ENCODE peak calls at places on chromosome 13, in eight cellular contexts. One of them, this sample, is unnamed.

GRCh38 chr13:46039421-46040036 is 13.0 kb downstream of the ZC3H13 start:
- DNase-seq in CD8-positive, alpha-beta T cell: no peak
- DNase-seq in fibroblast of lung: peak; percentile 25
- DNase-seq in upper lobe of right lung: no peak
- DNase-seq in tibial nerve: no peak
- DNase-seq in heart right ventricle: no peak
- DNase-seq in lung: no peak
- DNase-seq in uterus: no peak
- DNase-seq in this sample: no peak

GRCh38 chr13:32650705-32651311 is 64.6 kb downstream of the PDS5B start:
- DNase-seq in upper lobe of right lung: no peak
- DNase-seq in uterus: peak; percentile 45
- DNase-seq in fibroblast of lung: peak; percentile 59
- DNase-seq in lung: peak; percentile 41
- DNase-seq in CD8-positive, alpha-beta T cell: peak; percentile 33
- DNase-seq in heart right ventricle: peak; percentile 53
- DNase-seq in tibial nerve: peak; percentile 19
- DNase-seq in this sample: peak; percentile 72

GRCh38 chr13:93867481-93867880 is 612.0 kb downstream of the DCT start:
- DNase-seq in fibroblast of lung: peak; percentile 76
- DNase-seq in heart right ventricle: no peak
- DNase-seq in lung: no peak
- DNase-seq in upper lobe of right lung: no peak
- DNase-seq in CD8-positive, alpha-beta T cell: no peak
- DNase-seq in tibial nerve: no peak
- DNase-seq in uterus: no peak
- DNase-seq in this sample: no peak

GRCh38 chr13:114241918-114242317 is 7.2 kb downstream of the CDC16 start:
- DNase-seq in uterus: no peak
- DNase-seq in lung: no peak
- DNase-seq in tibial nerve: no peak
- DNase-seq in heart right ventricle: no peak
- DNase-seq in upper lobe of right lung: no peak
- DNase-seq in fibroblast of lung: peak; percentile 15
- DNase-seq in CD8-positive, alpha-beta T cell: no peak
- DNase-seq in this sample: no peak

GRCh38 chr13:22176968-22177545 is 506.2 kb downstream of the FGF9 start:
- DNase-seq in uterus: no peak
- DNase-seq in upper lobe of right lung: no peak
- DNase-seq in heart right ventricle: no peak
- DNase-seq in tibial nerve: no peak
- DNase-seq in fibroblast of lung: no peak
- DNase-seq in CD8-positive, alpha-beta T cell: no peak
- DNase-seq in lung: no peak
- DNase-seq in this sample: no peak

GRCh38 chr13:28336193-28336657 is 158.7 kb downstream of the FLT1 start:
- DNase-seq in fibroblast of lung: peak; percentile 18
- DNase-seq in uterus: peak; percentile 37
- DNase-seq in CD8-positive, alpha-beta T cell: no peak
- DNase-seq in heart right ventricle: peak; percentile 40
- DNase-seq in upper lobe of right lung: no peak
- DNase-seq in tibial nerve: no peak
- DNase-seq in lung: no peak
- DNase-seq in this sample: no peak

GRCh38 chr13:35714588-35714987 is 238.1 kb upstream of the MAB21L1 start:
- DNase-seq in lung: no peak
- DNase-seq in fibroblast of lung: no peak
- DNase-seq in heart right ventricle: no peak
- DNase-seq in CD8-positive, alpha-beta T cell: no peak
- DNase-seq in tibial nerve: no peak
- DNase-seq in upper lobe of right lung: no peak
- DNase-seq in uterus: no peak
- DNase-seq in this sample: no peak

GRCh38 chr13:81540777-81541176 is 1199.9 kb upstream of the SPRY2 start:
- DNase-seq in upper lobe of right lung: no peak
- DNase-seq in tibial nerve: no peak
- DNase-seq in CD8-positive, alpha-beta T cell: no peak
- DNase-seq in lung: no peak
- DNase-seq in uterus: no peak
- DNase-seq in heart right ventricle: no peak
- DNase-seq in fibroblast of lung: no peak
- DNase-seq in this sample: no peak

GRCh38 chr13:29886446-29886845 is 36.0 kb upstream of the UBL3 start:
- DNase-seq in heart right ventricle: no peak
- DNase-seq in uterus: no peak
- DNase-seq in fibroblast of lung: no peak
- DNase-seq in tibial nerve: no peak
- DNase-seq in upper lobe of right lung: no peak
- DNase-seq in CD8-positive, alpha-beta T cell: no peak
- DNase-seq in lung: no peak
- DNase-seq in this sample: no peak

GRCh38 chr13:33728271-33729037 is 89.5 kb upstream of the RFC3 start:
- DNase-seq in upper lobe of right lung: no peak
- DNase-seq in uterus: peak; percentile 37
- DNase-seq in heart right ventricle: peak; percentile 56
- DNase-seq in lung: peak; percentile 38
- DNase-seq in fibroblast of lung: no peak
- DNase-seq in CD8-positive, alpha-beta T cell: no peak
- DNase-seq in tibial nerve: peak; percentile 59
- DNase-seq in this sample: peak; percentile 81

GRCh38 chr13:33323766-33324525 is 38.4 kb upstream of the STARD13 start:
- DNase-seq in heart right ventricle: no peak
- DNase-seq in uterus: no peak
- DNase-seq in lung: no peak
- DNase-seq in fibroblast of lung: peak; percentile 37
- DNase-seq in upper lobe of right lung: no peak
- DNase-seq in tibial nerve: no peak
- DNase-seq in CD8-positive, alpha-beta T cell: no peak
- DNase-seq in this sample: no peak

GRCh38 chr13:34037636-34038325 is 219.8 kb downstream of the RFC3 start:
- DNase-seq in lung: no peak
- DNase-seq in fibroblast of lung: peak; percentile 39
- DNase-seq in upper lobe of right lung: no peak
- DNase-seq in heart right ventricle: no peak
- DNase-seq in uterus: no peak
- DNase-seq in tibial nerve: no peak
- DNase-seq in CD8-positive, alpha-beta T cell: no peak
- DNase-seq in this sample: no peak

GRCh38 chr13:99656843-99657506 is 155.7 kb downstream of the TM9SF2 start:
- DNase-seq in lung: no peak
- DNase-seq in uterus: no peak
- DNase-seq in tibial nerve: no peak
- DNase-seq in CD8-positive, alpha-beta T cell: no peak
- DNase-seq in fibroblast of lung: no peak
- DNase-seq in upper lobe of right lung: no peak
- DNase-seq in heart right ventricle: no peak
- DNase-seq in this sample: no peak

GRCh38 chr13:30874111-30874510 is 32.0 kb upstream of the MEDAG start:
- DNase-seq in upper lobe of right lung: no peak
- DNase-seq in uterus: no peak
- DNase-seq in heart right ventricle: no peak
- DNase-seq in CD8-positive, alpha-beta T cell: no peak
- DNase-seq in tibial nerve: no peak
- DNase-seq in lung: no peak
- DNase-seq in fibroblast of lung: no peak
- DNase-seq in this sample: no peak

GRCh38 chr13:34654203-34654602 is 287.9 kb upstream of the NBEA start:
- DNase-seq in tibial nerve: no peak
- DNase-seq in heart right ventricle: no peak
- DNase-seq in uterus: no peak
- DNase-seq in CD8-positive, alpha-beta T cell: no peak
- DNase-seq in fibroblast of lung: peak; percentile 67
- DNase-seq in upper lobe of right lung: no peak
- DNase-seq in lung: no peak
- DNase-seq in this sample: no peak

GRCh38 chr13:49630580-49630979 is 2.3 kb downstream of the ARL11 start:
- DNase-seq in uterus: no peak
- DNase-seq in fibroblast of lung: no peak
- DNase-seq in lung: no peak
- DNase-seq in upper lobe of right lung: no peak
- DNase-seq in heart right ventricle: no peak
- DNase-seq in CD8-positive, alpha-beta T cell: no peak
- DNase-seq in tibial nerve: no peak
- DNase-seq in this sample: no peak

GRCh38 chr13:49627831-49628652 is at the start of gene ARL11:
- DNase-seq in upper lobe of right lung: peak; percentile 85
- DNase-seq in CD8-positive, alpha-beta T cell: peak; percentile 35
- DNase-seq in fibroblast of lung: no peak
- DNase-seq in tibial nerve: peak; percentile 45
- DNase-seq in lung: peak; percentile 62
- DNase-seq in heart right ventricle: peak; percentile 43
- DNase-seq in uterus: no peak
- DNase-seq in this sample: no peak

GRCh38 chr13:49629947-49630346 is 1.6 kb downstream of the ARL11 start:
- DNase-seq in fibroblast of lung: peak; percentile 22
- DNase-seq in CD8-positive, alpha-beta T cell: no peak
- DNase-seq in tibial nerve: no peak
- DNase-seq in uterus: no peak
- DNase-seq in heart right ventricle: no peak
- DNase-seq in lung: no peak
- DNase-seq in upper lobe of right lung: no peak
- DNase-seq in this sample: no peak

GRCh38 chr13:49632156-49632555 is 3.8 kb downstream of the ARL11 start:
- DNase-seq in lung: no peak
- DNase-seq in heart right ventricle: no peak
- DNase-seq in tibial nerve: no peak
- DNase-seq in upper lobe of right lung: no peak
- DNase-seq in uterus: no peak
- DNase-seq in fibroblast of lung: no peak
- DNase-seq in CD8-positive, alpha-beta T cell: no peak
- DNase-seq in this sample: no peak

GRCh38 chr13:49629196-49629938 is 1.1 kb downstream of the ARL11 start:
- DNase-seq in uterus: no peak
- DNase-seq in tibial nerve: no peak
- DNase-seq in lung: no peak
- DNase-seq in upper lobe of right lung: no peak
- DNase-seq in fibroblast of lung: no peak
- DNase-seq in CD8-positive, alpha-beta T cell: no peak
- DNase-seq in heart right ventricle: no peak
- DNase-seq in this sample: no peak
- H3K4me3 ChIP-seq in uterus: no peak overlapping the region
- H3K4me3 ChIP-seq in tibial nerve: no peak overlapping the region
- H3K4me3 ChIP-seq in lung: no peak overlapping the region
- H3K4me3 ChIP-seq in upper lobe of right lung: peak overlapping the region; percentile 43
- H3K4me3 ChIP-seq in fibroblast of lung: no peak overlapping the region
- H3K4me3 ChIP-seq in CD8-positive, alpha-beta T cell: no peak overlapping the region
- H3K4me3 ChIP-seq in heart right ventricle: no peak overlapping the region
- H3K4me3 ChIP-seq in this sample: peak overlapping the region; percentile 18

GRCh38 chr13:72952529-72953141 is 106.2 kb upstream of the KLF5 start:
- DNase-seq in tibial nerve: no peak
- DNase-seq in uterus: no peak
- DNase-seq in heart right ventricle: no peak
- DNase-seq in upper lobe of right lung: no peak
- DNase-seq in lung: no peak
- DNase-seq in fibroblast of lung: no peak
- DNase-seq in CD8-positive, alpha-beta T cell: no peak
- DNase-seq in this sample: no peak

GRCh38 chr13:72953391-72953960 is 105.3 kb upstream of the KLF5 start:
- DNase-seq in upper lobe of right lung: peak; percentile 80
- DNase-seq in fibroblast of lung: no peak
- DNase-seq in uterus: no peak
- DNase-seq in lung: peak; percentile 53
- DNase-seq in heart right ventricle: no peak
- DNase-seq in CD8-positive, alpha-beta T cell: no peak
- DNase-seq in tibial nerve: no peak
- DNase-seq in this sample: no peak
- H3K36me3 ChIP-seq in upper lobe of right lung: peaks cover 4% of the 10 kb centered on the region
- H3K36me3 ChIP-seq in fibroblast of lung: no peaks in the 10 kb centered on the region
- H3K36me3 ChIP-seq in uterus: no peaks in the 10 kb centered on the region
- H3K36me3 ChIP-seq in lung: peaks cover 6% of the 10 kb centered on the region
- H3K36me3 ChIP-seq in heart right ventricle: no peaks in the 10 kb centered on the region
- H3K36me3 ChIP-seq in CD8-positive, alpha-beta T cell: no peaks in the 10 kb centered on the region
- H3K36me3 ChIP-seq in tibial nerve: no peaks in the 10 kb centered on the region
- H3K36me3 ChIP-seq in this sample: no peaks in the 10 kb centered on the region

DNA sequence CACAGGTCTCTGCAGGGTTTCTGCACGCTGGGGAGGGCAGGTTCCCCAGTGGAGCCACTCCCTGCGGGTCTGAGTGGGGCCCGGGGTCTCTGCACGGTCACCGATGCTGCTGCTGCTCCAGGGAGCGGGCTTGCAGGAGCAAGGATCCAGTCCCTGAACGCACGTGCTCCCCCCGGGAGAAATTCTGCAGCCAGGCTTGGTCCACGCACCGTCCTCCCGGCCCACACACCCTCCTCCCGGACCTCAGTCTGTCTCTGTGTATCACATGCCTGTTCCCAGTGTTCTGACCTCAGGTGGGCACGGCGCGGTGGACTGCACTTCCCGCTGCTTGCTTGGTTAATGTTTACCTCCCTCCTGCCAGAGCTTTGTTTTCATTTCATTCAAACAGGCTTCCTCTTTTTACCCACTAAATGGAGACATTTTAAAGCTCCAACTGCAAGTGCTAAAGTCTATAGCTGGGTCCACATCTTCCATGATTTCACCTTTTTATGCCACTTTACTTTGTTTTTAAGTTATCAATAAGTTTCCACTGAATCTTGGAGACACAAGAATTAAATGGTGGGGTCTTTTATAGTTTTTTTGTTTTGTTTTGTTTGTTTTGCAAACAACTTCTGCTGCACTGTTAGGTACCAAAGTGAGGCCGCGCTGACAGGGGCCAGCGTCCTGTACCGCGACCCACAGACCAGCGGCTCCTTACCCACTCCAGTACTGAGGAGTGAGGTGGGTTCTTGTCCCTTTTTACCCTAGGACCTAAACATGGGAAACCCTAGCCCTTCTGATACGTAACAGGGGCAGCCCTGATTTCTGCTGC is 76.0 kb upstream of the MCF2L start:
- DNase-seq in upper lobe of right lung: no peak
- DNase-seq in CD8-positive, alpha-beta T cell: no peak
- DNase-seq in uterus: no peak
- DNase-seq in heart right ventricle: no peak
- DNase-seq in tibial nerve: no peak
- DNase-seq in lung: no peak
- DNase-seq in fibroblast of lung: no peak
- DNase-seq in this sample: no peak
- H3K4me3 ChIP-seq in upper lobe of right lung: no peak overlapping the region
- H3K4me3 ChIP-seq in CD8-positive, alpha-beta T cell: no peak overlapping the region
- H3K4me3 ChIP-seq in uterus: no peak overlapping the region
- H3K4me3 ChIP-seq in heart right ventricle: no peak overlapping the region
- H3K4me3 ChIP-seq in tibial nerve: no peak overlapping the region
- H3K4me3 ChIP-seq in lung: no peak overlapping the region
- H3K4me3 ChIP-seq in fibroblast of lung: no peak overlapping the region
- H3K4me3 ChIP-seq in this sample: no peak overlapping the region

GRCh38 chr13:102643656-102644055 is 46.9 kb downstream of the TPP2 start:
- DNase-seq in tibial nerve: no peak
- DNase-seq in fibroblast of lung: peak; percentile 52
- DNase-seq in CD8-positive, alpha-beta T cell: no peak
- DNase-seq in upper lobe of right lung: no peak
- DNase-seq in uterus: no peak
- DNase-seq in lung: no peak
- DNase-seq in heart right ventricle: no peak
- DNase-seq in this sample: no peak

GRCh38 chr13:102642475-102642874 is 45.7 kb downstream of the TPP2 start:
- DNase-seq in heart right ventricle: peak; percentile 54
- DNase-seq in upper lobe of right lung: peak; percentile 73
- DNase-seq in lung: peak; percentile 46
- DNase-seq in fibroblast of lung: peak; percentile 31
- DNase-seq in uterus: no peak
- DNase-seq in tibial nerve: no peak
- DNase-seq in CD8-positive, alpha-beta T cell: no peak
- DNase-seq in this sample: peak; percentile 62

GRCh38 chr13:102642029-102642428 is 45.2 kb downstream of the TPP2 start:
- DNase-seq in lung: no peak
- DNase-seq in uterus: no peak
- DNase-seq in CD8-positive, alpha-beta T cell: no peak
- DNase-seq in upper lobe of right lung: no peak
- DNase-seq in tibial nerve: no peak
- DNase-seq in fibroblast of lung: no peak
- DNase-seq in heart right ventricle: no peak
- DNase-seq in this sample: no peak

GRCh38 chr13:102638741-102639140 is 42.0 kb downstream of the TPP2 start:
- DNase-seq in fibroblast of lung: no peak
- DNase-seq in upper lobe of right lung: no peak
- DNase-seq in lung: no peak
- DNase-seq in uterus: no peak
- DNase-seq in CD8-positive, alpha-beta T cell: no peak
- DNase-seq in heart right ventricle: no peak
- DNase-seq in tibial nerve: no peak
- DNase-seq in this sample: no peak
- H3K36me3 ChIP-seq in fibroblast of lung: peaks cover 14% of the 10 kb centered on the region
- H3K36me3 ChIP-seq in upper lobe of right lung: peaks cover 98% of the 10 kb centered on the region
- H3K36me3 ChIP-seq in lung: peaks cover 14% of the 10 kb centered on the region
- H3K36me3 ChIP-seq in uterus: no peaks in the 10 kb centered on the region
- H3K36me3 ChIP-seq in CD8-positive, alpha-beta T cell: peaks cover 81% of the 10 kb centered on the region
- H3K36me3 ChIP-seq in heart right ventricle: no peaks in the 10 kb centered on the region
- H3K36me3 ChIP-seq in tibial nerve: peaks cover 4% of the 10 kb centered on the region
- H3K36me3 ChIP-seq in this sample: peaks cover 64% of the 10 kb centered on the region